ENCODE peak calls at places on chromosomes 7 and 10, in six cellular contexts. F is sigmoid colon, A is endothelial cell of umbilical vein, Q is transverse colon, U is GM12878, P is prostate gland. D is an unnamed sample.

GRCh38 chr10:70558871-70559810 is 43.4 kb downstream of the PRF1 start:
- DNase-seq in Q (peak; percentile 71), P (no peak), U (no peak), A (peak; percentile 19), F (peak; percentile 76), D (no peak)

GRCh38 chr7:4882742-4883351 is 669 bp downstream of the RADIL start:
- DNase-seq in A (no peak), U (no peak), F (peak; percentile 66), P (no peak), Q (no peak), D (no peak)

GRCh38 chr7:142438235-142438922 is 180.5 kb upstream of the PRSS58 start:
- DNase-seq in A (peak; percentile 38), Q (peak; percentile 52), P (no peak), F (no peak), U (no peak), D (no peak)

GRCh38 chr7:36487756-36488336 is 98.2 kb downstream of the ANLN start:
- DNase-seq in P (peak; percentile 33), U (peak; percentile 21), F (no peak), Q (no peak), A (peak; percentile 70), D (no peak)

GRCh38 chr7:117323585-117323876 is 673 bp upstream of the WNT2 start:
- DNase-seq in F (no peak), A (peak; percentile 20), U (no peak), Q (no peak), P (no peak), D (no peak)

GRCh38 chr10:102243304-102243703 is 2.0 kb upstream of the PITX3 start:
- DNase-seq in P (no peak), U (no peak), F (no peak), A (no peak), Q (no peak), D (no peak)

GRCh38 chr7:150401424-150401790 is 22.3 kb downstream of the ZNF775 start:
- DNase-seq in Q (no peak), U (no peak), P (no peak), A (no peak), F (no peak), D (no peak)

GRCh38 chr10:33334170-33334838 is at the start of gene NRP1:
- DNase-seq in A (peak; percentile 64), U (no peak), P (peak; percentile 13), Q (peak; percentile 32), F (peak; percentile 67), D (no peak)

GRCh38 chr7:80699030-80699638 is 60.7 kb downstream of the CD36 start:
- DNase-seq in P (no peak), F (no peak), U (no peak), A (peak; percentile 61), Q (no peak), D (no peak)

GRCh38 chr7:123643495-123644428 is 11.9 kb upstream of the LMOD2 start:
- DNase-seq in U (no peak), A (peak; percentile 96), P (no peak), Q (no peak), F (no peak), D (no peak)

DNA sequence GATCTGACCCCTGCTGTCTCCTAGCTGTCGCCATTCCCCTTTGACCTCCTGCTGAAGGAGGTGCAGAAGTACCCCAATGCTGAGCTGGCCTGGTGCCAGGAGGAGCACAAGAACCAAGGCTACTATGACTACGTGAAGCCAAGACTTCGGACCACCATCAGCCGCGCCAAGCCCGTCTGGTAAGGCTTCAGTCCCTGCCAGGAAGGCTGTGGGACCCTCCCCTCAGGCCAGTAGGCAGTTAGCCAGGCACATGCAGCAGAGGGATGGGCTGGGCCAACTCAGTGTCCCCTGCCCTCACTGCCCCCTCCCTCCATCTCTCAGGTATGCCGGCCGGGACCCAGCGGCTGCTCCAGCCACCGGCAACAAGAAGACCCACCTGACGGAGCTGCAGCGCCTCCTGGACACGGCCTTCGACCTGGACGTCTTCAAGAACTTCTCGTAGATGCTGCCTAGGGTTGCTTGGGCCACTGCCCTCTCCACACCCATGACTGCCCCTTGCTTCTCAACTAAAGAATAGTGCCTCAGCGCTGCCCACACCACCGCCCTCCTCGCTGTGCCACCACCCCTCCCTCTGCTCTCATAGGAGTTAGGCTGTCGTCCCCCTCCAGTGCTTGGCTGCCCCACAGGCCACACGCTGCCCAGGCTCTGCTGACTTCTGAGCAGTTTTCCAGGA is 41.0 kb upstream of the ZMIZ2 start:
- DNase-seq in F (no peak), P (no peak), U (no peak), Q (no peak), A (no peak), D (no peak)
- TF ChIP-seq POLR2AphosphoS5 in F (no peak), P (no peak), U (no peak), Q (no peak), A (no peak), D (no peak)

DNA sequence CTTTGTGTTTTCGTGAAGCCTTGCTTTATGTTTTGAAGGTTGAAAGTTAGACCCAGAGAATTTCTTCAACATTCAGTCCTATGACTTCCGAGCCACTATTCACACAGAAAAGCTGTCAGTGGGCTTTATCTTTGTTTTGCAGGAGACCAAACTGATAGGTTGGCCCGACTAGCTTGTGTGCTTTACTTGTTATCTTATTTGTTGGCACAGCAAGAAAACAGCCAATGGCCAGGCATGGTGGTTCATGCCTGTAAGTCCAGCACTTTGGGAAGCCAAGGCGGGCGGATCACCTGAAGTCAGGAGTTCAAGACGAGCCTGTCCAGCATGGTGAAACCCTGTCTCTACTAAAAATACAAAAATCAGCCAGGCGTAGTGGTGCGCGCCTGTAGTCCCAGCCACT is 16.0 kb upstream of the GDI2 start:
- DNase-seq in A (no peak), F (peak; percentile 28), U (no peak), P (no peak), Q (no peak), D (no peak)
- TF ChIP-seq POLR2AphosphoS5 in A (no peak), F (no peak), U (no peak), P (no peak), Q (no peak), D (no peak)

DNA sequence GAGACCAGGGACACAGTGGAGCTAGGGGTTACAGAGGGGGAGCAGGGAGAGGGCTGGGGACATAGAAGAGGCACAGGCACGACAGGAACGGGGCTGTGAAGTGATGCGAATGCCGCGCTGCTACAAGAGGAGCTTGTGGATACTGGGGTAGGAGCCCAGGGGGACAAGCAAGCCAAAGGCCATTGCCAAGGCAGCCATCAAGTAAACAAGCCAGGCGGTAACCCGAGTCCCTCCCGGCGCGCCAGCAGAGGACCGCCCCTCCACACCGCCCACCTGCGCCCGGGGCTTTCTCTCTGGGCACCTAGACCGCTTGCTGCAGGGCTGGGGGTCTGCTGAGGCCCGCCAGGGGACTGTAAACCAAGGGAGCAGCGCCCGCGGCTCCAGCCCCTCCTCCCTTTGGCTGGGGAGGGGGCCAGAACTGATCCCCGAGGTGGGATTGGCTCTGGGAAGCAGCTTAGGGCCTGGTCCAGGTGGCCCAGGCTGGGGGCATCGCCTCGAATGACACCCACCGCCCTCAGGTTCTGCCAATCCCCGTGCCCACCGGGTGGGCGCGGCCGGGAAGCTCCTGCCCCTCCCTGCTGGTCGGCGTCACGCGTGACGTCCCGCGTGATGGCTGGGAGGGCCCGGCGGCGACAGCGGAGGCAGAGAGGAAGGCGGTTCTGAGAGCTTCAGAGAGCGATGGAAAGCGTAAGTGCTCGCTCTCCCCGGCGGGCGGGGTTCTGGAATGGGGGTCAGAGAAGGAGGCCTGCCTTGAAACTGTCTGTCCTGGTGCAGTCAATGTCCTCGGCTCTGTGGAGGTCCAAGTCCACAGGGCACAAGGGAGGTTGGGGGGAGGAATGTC is 982 bp downstream of the SFXN3 start:
- DNase-seq in F (peak; percentile 90), P (peak; percentile 66), A (no peak), U (no peak), Q (peak; percentile 86), D (peak; percentile 95)
- TF ChIP-seq POLR2AphosphoS5 in F (peak; percentile 80), P (peak; percentile 75), A (no peak), U (no peak), Q (no peak), D (peak; percentile 57)

GRCh38 chr7:74482629-74483401 is 29.1 kb downstream of the GTF2IRD1 start:
- DNase-seq in U (no peak), P (no peak), Q (no peak), F (no peak), A (no peak), D (no peak)
- TF ChIP-seq POLR2AphosphoS5 in U (no peak), P (no peak), Q (peak; percentile 37), F (peak; percentile 31), A (no peak), D (peak; percentile 88)